ENCODE peak calls at places on chromosomes 5 and 9, in six cellular contexts. L is adrenal gland, C is stomach, H is H54, T is esophagus muscularis mucosa, I is ovary. G is an unnamed sample.

GRCh38 chr5:149132474-149132873 is 8.8 kb upstream of the ABLIM3 start:
- DNase-seq in L (no peak), C (no peak), H (no peak), T (no peak), I (no peak), G (no peak)

GRCh38 chr5:154370119-154370518 is 75.7 kb upstream of the SAP30L start:
- DNase-seq in L (no peak), C (no peak), H (peak), T (no peak), I (no peak), G (no peak)

GRCh38 chr9:77916410-77916819 is 115.2 kb downstream of the GNAQ start:
- DNase-seq in L (no peak), C (no peak), H (no peak), T (no peak), I (peak), G (no peak)

GRCh38 chr5:107337281-107337680 is 333.5 kb downstream of the EFNA5 start:
- DNase-seq in L (no peak), C (no peak), H (peak), T (no peak), I (no peak), G (no peak)

GRCh38 chr9:23672121-23672520 is 153.9 kb downstream of the ELAVL2 start:
- DNase-seq in L (no peak), C (no peak), H (no peak), T (peak), I (no peak), G (no peak)

GRCh38 chr5:35369965-35370790 is 139.9 kb upstream of the PRLR start:
- DNase-seq in L (no peak), C (no peak), H (no peak), T (no peak), I (no peak), G (no peak)

GRCh38 chr9:92265159-92265558 is 28.3 kb downstream of the IARS1 start:
- DNase-seq in L (no peak), C (no peak), H (no peak), T (no peak), I (no peak), G (no peak)

GRCh38 chr5:107464403-107464802 is 206.3 kb downstream of the EFNA5 start:
- DNase-seq in L (no peak), C (no peak), H (no peak), T (no peak), I (no peak), G (no peak)

GRCh38 chr5:178149199-178149932 is 4.3 kb downstream of the NHP2 start:
- DNase-seq in L (no peak), C (no peak), H (no peak), T (no peak), I (no peak), G (peak)

GRCh38 chr5:6861667-6862066 is 148.4 kb downstream of the TENT4A start:
- DNase-seq in L (no peak), C (no peak), H (no peak), T (no peak), I (no peak), G (no peak)

GRCh38 chr5:12384005-12384404 is 479.8 kb upstream of the CTNND2 start:
- DNase-seq in L (no peak), C (no peak), H (no peak), T (no peak), I (no peak), G (no peak)

GRCh38 chr9:95134457-95134881 is 183.0 kb downstream of the FANCC start:
- DNase-seq in L (no peak), C (peak), H (no peak), T (no peak), I (no peak), G (no peak)

GRCh38 chr5:13339022-13339421 is 605.5 kb downstream of the DNAH5 start:
- DNase-seq in L (no peak), C (no peak), H (no peak), T (no peak), I (no peak), G (no peak)

GRCh38 chr9:123073441-123073840 is 40.0 kb downstream of the GPR21 start:
- DNase-seq in L (no peak), C (no peak), H (no peak), T (no peak), I (no peak), G (no peak)

GRCh38 chr9:112751059-112751795 is 667 bp downstream of the SNX30 start:
- DNase-seq in L (peak), C (peak), H (peak), T (peak), I (peak), G (no peak)
- TF ChIP-seq POLR2A in L (peak), C (no peak), H (no peak), T (no peak), I (no peak), G (no peak)

DNA sequence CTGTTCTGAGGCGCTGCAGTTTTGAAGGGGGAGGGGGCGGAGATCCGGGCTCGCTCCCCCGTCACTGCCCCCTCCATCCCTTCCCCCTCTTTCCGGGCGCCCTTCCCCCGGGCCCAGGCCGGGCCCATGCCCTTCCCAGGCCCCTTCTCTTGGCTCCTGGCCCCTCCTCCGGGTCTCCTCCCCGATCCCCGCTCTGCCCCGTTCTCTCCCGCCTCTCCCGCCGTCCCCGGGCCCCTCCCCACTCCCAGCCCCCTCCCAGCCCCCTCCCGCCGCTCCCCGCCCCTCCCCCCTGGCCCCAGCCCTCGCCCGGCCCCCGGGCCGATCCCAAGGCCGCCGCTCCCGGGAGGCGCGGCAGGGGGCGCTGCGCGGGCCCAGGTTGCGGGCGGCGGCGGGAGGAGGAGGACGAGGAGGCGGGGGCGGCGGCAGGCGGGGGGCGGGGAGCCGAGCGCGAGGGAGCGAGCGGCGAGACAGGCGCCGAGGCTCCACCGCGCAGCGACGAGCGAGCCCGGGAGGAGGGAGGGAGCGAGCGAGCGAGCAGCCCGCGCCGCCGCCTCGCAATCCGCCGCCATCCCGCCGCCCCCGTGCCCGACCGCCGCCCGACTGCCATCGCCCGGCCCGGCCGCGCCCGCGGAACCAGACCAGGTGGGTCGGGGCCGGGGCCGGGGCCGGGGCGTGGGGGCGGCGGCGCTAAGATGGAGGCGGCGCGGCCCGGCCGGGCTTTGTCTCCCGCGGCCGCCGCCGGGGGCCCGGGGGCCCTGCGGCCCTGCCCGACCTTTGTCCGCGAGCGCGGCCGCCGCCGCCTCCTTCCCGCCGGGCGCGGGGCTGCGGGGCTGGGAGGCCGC is at the start of gene PRRC2B:
- DNase-seq in L (peak), C (peak), H (no peak), T (no peak), I (peak), G (peak)
- TF ChIP-seq POLR2A in L (peak), C (no peak), H (peak), T (no peak), I (peak), G (no peak)

DNA sequence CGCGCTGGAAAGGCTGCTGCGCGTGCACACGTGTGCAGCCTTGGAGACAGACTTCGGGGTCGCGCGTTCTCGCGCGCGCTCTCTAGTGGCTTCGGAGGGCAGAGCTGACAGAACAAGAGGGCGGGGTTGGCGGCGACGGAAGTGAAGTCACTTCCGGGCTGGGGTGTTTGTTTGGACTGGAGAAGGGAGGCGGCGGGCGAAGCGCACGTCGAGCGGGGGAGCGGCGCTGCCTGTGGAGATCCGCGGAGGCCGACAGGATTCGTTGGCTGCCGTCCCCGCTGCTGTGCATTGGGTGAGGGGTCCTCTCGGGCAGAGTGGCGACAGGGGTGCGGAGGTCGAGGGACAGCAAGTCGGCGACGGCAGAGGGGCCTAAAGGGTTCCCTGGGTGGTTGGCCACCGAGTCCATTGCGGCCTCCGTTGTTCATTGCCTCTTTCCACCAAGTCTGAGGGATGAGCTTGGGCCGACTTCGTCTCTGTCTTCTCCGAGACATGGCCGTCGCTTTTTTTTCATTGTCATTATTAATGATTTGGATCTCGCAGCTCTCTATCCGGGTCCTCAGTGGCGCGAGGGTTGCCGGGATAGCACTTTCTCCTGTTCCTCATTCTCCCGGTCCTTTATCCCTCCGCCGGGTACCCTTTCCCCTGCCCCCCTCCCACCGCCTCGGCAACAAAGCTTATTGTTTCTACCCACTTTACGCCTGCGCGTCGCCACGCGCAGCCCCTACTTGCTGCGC is at the start of gene PAIP2:
- DNase-seq in L (peak), C (peak), H (peak), T (peak), I (peak), G (peak)
- TF ChIP-seq POLR2A in L (peak), C (peak), H (peak), T (peak), I (peak), G (no peak)

GRCh38 chr5:73415171-73415570 is 33.4 kb downstream of the FOXD1 start:
- DNase-seq in L (no peak), C (no peak), H (no peak), T (no peak), I (no peak), G (no peak)

GRCh38 chr5:73415617-73416016 is 33.0 kb downstream of the FOXD1 start:
- DNase-seq in L (no peak), C (no peak), H (no peak), T (no peak), I (no peak), G (no peak)

GRCh38 chr5:73417307-73418035 is 31.1 kb downstream of the FOXD1 start:
- DNase-seq in L (no peak), C (no peak), H (no peak), T (no peak), I (no peak), G (no peak)

GRCh38 chr5:73412597-73412988 is 36.0 kb downstream of the FOXD1 start:
- DNase-seq in L (no peak), C (no peak), H (peak), T (no peak), I (no peak), G (no peak)

GRCh38 chr5:73411927-73412596 is 36.5 kb downstream of the FOXD1 start:
- DNase-seq in L (no peak), C (no peak), H (no peak), T (no peak), I (no peak), G (no peak)
- TF ChIP-seq POLR2A in L (no peak), C (no peak), H (no peak), T (no peak), I (no peak), G (no peak)

DNA sequence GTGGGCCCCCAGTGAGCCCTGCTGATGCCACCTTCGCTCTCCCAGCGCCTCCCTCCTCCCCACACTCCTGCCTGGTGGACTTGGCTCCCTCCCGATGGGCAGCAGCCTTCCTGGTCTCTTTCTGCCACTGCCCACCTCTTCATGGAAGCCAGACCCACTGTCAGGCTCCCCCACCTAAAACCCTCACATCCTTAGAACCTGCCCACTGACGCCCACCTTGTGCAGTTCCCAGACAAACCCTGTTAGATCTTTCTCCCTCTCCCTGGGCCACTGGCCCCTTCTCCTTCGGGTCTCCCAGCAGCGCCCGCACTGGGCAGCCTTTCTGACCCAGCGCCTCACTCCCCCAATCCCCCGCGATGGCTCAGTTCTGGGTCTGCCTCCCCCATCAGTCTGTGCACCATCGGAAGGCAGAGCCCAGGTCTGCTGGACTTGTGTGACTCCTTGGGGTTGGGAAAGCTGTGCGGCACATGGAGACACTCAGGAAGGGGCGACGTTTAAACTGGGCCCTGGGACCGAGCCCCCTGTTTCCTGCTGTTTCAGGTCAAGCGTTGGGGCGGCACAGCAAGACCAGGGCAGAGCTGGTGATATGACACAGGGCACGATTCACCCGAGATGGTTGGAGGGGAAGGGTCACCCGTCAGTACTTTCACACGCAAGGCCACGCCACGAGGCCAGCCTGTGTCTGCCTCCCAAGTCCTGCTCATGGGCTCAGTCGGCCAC is 17.4 kb downstream of the MYMK start:
- DNase-seq in L (no peak), C (no peak), H (no peak), T (no peak), I (no peak), G (no peak)
- TF ChIP-seq POLR2A in L (no peak), C (no peak), H (no peak), T (no peak), I (no peak), G (no peak)

GRCh38 chr5:168743617-168744016 is 164.4 kb upstream of the PANK3 start:
- DNase-seq in L (no peak), C (no peak), H (no peak), T (no peak), I (no peak), G (no peak)

GRCh38 chr5:168749391-168750100 is 170.4 kb upstream of the PANK3 start:
- DNase-seq in L (no peak), C (no peak), H (no peak), T (no peak), I (no peak), G (peak)

GRCh38 chr5:168750926-168751325 is 171.8 kb upstream of the PANK3 start:
- DNase-seq in L (no peak), C (no peak), H (no peak), T (no peak), I (no peak), G (peak)

GRCh38 chr5:168747987-168748777 is 169.0 kb upstream of the PANK3 start:
- DNase-seq in L (peak), C (no peak), H (peak), T (no peak), I (no peak), G (peak)

DNA sequence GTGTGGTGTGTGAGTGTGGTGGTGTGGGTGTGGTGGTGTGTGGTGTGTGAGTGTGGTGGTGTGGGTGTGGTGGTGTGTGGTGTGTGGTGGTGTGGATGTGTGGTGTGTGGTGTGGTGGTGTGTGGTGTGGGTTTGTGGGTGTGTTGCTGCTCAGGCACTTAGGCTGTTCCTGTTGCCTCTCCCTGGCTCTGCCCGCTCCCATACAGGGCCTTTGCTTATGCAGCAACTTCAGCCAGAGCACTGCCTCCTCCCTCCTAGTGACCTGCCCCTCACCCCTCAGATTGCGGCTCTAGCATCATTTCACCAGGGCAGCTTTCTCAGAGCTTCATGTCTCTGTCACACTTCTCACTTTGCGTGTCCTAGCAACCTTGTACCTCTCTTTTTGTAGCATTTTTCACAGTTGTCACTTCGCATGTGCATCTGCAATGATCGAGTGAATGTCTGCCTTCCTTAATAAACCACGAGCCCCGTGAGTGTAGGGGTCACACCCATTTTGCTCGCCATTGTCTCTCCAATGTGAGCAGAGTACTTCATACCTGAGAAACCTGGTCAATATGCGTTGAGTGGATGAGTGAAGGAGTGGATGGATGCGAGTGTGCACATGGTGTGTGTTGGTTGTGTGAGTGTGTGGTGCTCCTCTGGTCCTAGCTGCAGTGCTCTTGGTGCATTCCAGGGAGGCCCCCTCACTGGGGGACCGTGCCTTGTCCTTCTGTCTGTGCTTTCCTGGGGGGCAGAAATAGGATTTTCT is 167.9 kb upstream of the PANK3 start:
- DNase-seq in L (no peak), C (no peak), H (no peak), T (no peak), I (no peak), G (no peak)
- TF ChIP-seq POLR2A in L (no peak), C (no peak), H (no peak), T (no peak), I (no peak), G (no peak)

G was measured in spleen.